ENCODE peak calls at places on chromosome 13, in six cellular contexts. T is IMR-90, E is K562, K is GM12878, Y is A549, Q is HepG2. X is an unnamed sample.

GRCh38 chr13:68378294-68378693 is 1148.2 kb upstream of the PCDH9 start:
- DNase-seq in T (no peak), E (no peak), K (no peak), Y (no peak), Q (peak; percentile 17), X (no peak)

GRCh38 chr13:37201081-37201480 is 95.6 kb upstream of the CSNK1A1L start:
- DNase-seq in T (no peak), E (no peak), K (no peak), Y (no peak), Q (no peak), X (no peak)

GRCh38 chr13:34174671-34175145 is 356.8 kb downstream of the RFC3 start:
- DNase-seq in T (peak; percentile 33), E (no peak), K (no peak), Y (peak; percentile 70), Q (no peak), X (no peak)

GRCh38 chr13:20425819-20426219 is 99.8 kb downstream of the CRYL1 start:
- DNase-seq in T (no peak), E (no peak), K (no peak), Y (no peak), Q (no peak), X (no peak)

GRCh38 chr13:113758651-113759524 is at the start of gene TMEM255B:
- DNase-seq in T (peak; percentile 49), E (peak; percentile 91), K (no peak), Y (peak; percentile 39), Q (no peak), X (peak; percentile 74)

GRCh38 chr13:59666504-59666903 is 497.2 kb downstream of the DIAPH3 start:
- DNase-seq in T (peak; percentile 7), E (no peak), K (no peak), Y (no peak), Q (no peak), X (no peak)

GRCh38 chr13:25018729-25019115 is 77.2 kb upstream of the PABPC3 start:
- DNase-seq in T (no peak), E (no peak), K (no peak), Y (peak; percentile 46), Q (no peak), X (no peak)

GRCh38 chr13:41649659-41650058 is 192.3 kb downstream of the RGCC start:
- DNase-seq in T (peak; percentile 38), E (no peak), K (no peak), Y (peak; percentile 22), Q (peak; percentile 41), X (peak; percentile 38)

GRCh38 chr13:76148926-76149325 is 512.8 kb downstream of the LMO7 start:
- DNase-seq in T (peak; percentile 93), E (no peak), K (no peak), Y (no peak), Q (no peak), X (no peak)

GRCh38 chr13:113845055-113845454 is 18.8 kb downstream of the GAS6 start:
- DNase-seq in T (no peak), E (no peak), K (no peak), Y (no peak), Q (peak; percentile 31), X (no peak)

GRCh38 chr13:97753942-97754670 is 199.4 kb upstream of the IPO5 start:
- DNase-seq in T (no peak), E (peak; percentile 17), K (no peak), Y (no peak), Q (no peak), X (peak; percentile 12)

GRCh38 chr13:41274881-41275280 is 11.5 kb upstream of the MTRF1 start:
- DNase-seq in T (peak; percentile 32), E (no peak), K (no peak), Y (no peak), Q (no peak), X (no peak)

GRCh38 chr13:34816118-34816517 is 126.0 kb upstream of the NBEA start:
- DNase-seq in T (no peak), E (no peak), K (no peak), Y (no peak), Q (no peak), X (no peak)

GRCh38 chr13:46627462-46627861 is 74.5 kb downstream of the LRCH1 start:
- DNase-seq in T (no peak), E (no peak), K (no peak), Y (no peak), Q (no peak), X (no peak)

GRCh38 chr13:114077938-114078335 is 54.5 kb downstream of the RASA3 start:
- DNase-seq in T (peak; percentile 40), E (no peak), K (no peak), Y (no peak), Q (no peak), X (no peak)

GRCh38 chr13:60210510-60211065 is 46.9 kb upstream of the DIAPH3 start:
- DNase-seq in T (no peak), E (no peak), K (no peak), Y (no peak), Q (no peak), X (no peak)

GRCh38 chr13:31072041-31072440 is 89.7 kb downstream of the HSPH1 start:
- DNase-seq in T (peak; percentile 41), E (no peak), K (no peak), Y (no peak), Q (no peak), X (no peak)

GRCh38 chr13:41059466-41059865 is 1.8 kb upstream of the WBP4 start:
- DNase-seq in T (peak; percentile 11), E (no peak), K (no peak), Y (no peak), Q (no peak), X (no peak)

GRCh38 chr13:114147803-114148520 is 15.5 kb upstream of the RASA3 start:
- DNase-seq in T (no peak), E (no peak), K (no peak), Y (no peak), Q (no peak), X (no peak)

GRCh38 chr13:102569488-102569887 is 27.3 kb upstream of the TPP2 start:
- DNase-seq in T (peak; percentile 69), E (no peak), K (no peak), Y (no peak), Q (no peak), X (no peak)

GRCh38 chr13:39410089-39410901 is 192.7 kb downstream of the LHFPL6 start:
- DNase-seq in T (peak; percentile 60), E (no peak), K (no peak), Y (no peak), Q (no peak), X (no peak)

GRCh38 chr13:28035146-28035782 is 46.8 kb upstream of the URAD start:
- DNase-seq in T (peak; percentile 13), E (no peak), K (no peak), Y (peak; percentile 8), Q (no peak), X (no peak)

GRCh38 chr13:101690871-101691270 is 238.4 kb downstream of the ITGBL1 start:
- DNase-seq in T (no peak), E (no peak), K (no peak), Y (no peak), Q (no peak), X (no peak)

GRCh38 chr13:100491164-100491847 is 97.3 kb downstream of the GGACT start:
- DNase-seq in T (peak; percentile 63), E (no peak), K (no peak), Y (no peak), Q (no peak), X (no peak)

GRCh38 chr13:63124863-63125262 is 1709.2 kb upstream of the PCDH20 start:
- DNase-seq in T (peak; percentile 60), E (no peak), K (no peak), Y (peak; percentile 20), Q (peak; percentile 5), X (no peak)

GRCh38 chr13:38494445-38494844 is 144.8 kb downstream of the UFM1 start:
- DNase-seq in T (no peak), E (no peak), K (no peak), Y (no peak), Q (no peak), X (no peak)

GRCh38 chr13:49300716-49301589 is 53.2 kb downstream of the CDADC1 start:
- DNase-seq in T (peak; percentile 76), E (peak; percentile 69), K (peak; percentile 42), Y (peak; percentile 66), Q (peak; percentile 77), X (peak; percentile 72)

GRCh38 chr13:23776698-23777570 is 112.3 kb downstream of the MIPEP start:
- DNase-seq in T (no peak), E (no peak), K (peak; percentile 56), Y (no peak), Q (no peak), X (no peak)

GRCh38 chr13:42876270-42876714 is 94.9 kb downstream of the FAM216B start:
- DNase-seq in T (no peak), E (no peak), K (peak; percentile 82), Y (no peak), Q (no peak), X (no peak)

GRCh38 chr13:52158629-52159158 is 703 bp downstream of the NEK3 start:
- DNase-seq in T (peak; percentile 28), E (peak; percentile 26), K (peak; percentile 1), Y (peak; percentile 12), Q (no peak), X (peak; percentile 8)
- TF ChIP-seq BHLHE40 in T (no peak), E (no peak), K (no peak), Y (no peak), Q (no peak), X (no peak)

DNA sequence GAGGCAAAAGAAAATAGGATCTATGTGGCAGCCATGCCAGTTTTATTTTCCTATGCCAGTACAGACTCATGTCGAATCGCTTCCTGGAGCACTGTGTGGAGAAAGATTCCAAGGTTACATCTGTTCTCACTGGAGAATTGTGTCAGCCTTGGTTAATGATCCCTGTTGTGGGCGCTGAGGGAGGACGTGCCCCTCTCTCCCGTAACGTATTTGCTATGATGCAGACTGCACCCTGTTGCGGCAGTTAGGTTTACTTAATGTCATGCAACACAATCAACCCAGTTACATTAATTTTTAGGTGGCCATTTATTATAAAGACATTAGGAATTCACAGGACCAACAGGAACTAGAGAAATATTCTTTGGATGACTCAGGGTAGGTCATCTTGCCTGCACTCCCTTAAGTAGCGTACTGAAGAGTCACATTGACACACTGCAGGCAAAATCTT is 892.9 kb downstream of the EFNB2 start:
- DNase-seq in T (peak; percentile 7), E (no peak), K (no peak), Y (peak; percentile 64), Q (no peak), X (no peak)
- TF ChIP-seq BHLHE40 in T (no peak), E (no peak), K (no peak), Y (no peak), Q (no peak), X (no peak)

DNA sequence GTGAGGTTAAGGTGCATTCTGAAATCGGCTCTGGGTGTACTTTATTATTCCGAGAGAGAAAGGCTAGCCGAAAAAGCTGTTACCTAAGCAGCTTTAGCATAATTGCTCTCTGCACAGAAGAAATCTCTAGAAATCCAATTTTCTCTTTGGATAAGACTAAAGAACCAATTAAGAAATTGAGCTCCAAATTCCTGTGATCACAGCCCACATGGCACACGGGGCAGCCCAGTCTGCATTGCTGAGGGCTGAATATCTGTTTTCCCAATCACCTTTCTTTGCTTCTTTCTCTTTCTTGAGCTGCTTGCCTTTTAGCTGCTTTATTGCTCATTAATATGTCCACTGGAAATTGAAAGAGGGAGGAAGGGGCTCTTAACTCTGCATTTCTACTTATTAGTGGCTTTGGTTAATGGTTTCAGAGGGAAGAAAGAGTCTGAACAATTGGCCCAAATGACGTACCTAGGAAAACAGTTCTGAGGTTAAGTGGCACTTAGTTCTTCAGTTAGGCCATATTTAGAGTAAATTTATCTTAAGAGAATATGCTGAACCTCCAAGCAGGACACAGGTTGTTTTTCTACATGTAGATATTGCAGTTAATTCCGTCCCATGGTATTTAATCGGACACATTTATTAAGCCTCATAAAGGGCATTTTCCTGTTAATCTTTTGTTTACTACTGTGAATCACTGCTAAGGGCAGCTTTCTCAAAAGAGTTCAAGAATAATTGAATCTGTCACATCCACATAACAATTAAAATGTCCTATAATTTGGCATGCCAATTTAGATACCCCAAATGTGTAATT is 265.7 kb downstream of the ABCC4 start:
- DNase-seq in T (no peak), E (no peak), K (no peak), Y (no peak), Q (no peak), X (no peak)
- TF ChIP-seq BHLHE40 in T (no peak), E (no peak), K (no peak), Y (no peak), Q (no peak), X (no peak)

GRCh38 chr13:53105477-53105876 is 76.9 kb downstream of the OLFM4 start:
- DNase-seq in T (no peak), E (no peak), K (no peak), Y (no peak), Q (no peak), X (no peak)
- TF ChIP-seq BHLHE40 in T (no peak), E (no peak), K (no peak), Y (no peak), Q (no peak), X (no peak)

X was measured in HEK293T.